ENCODE peak calls at places on chromosomes 1 and 21, in seven cellular contexts. One of them, this sample, is unnamed.

GRCh38 chr1:44250113-44250781 is 37.0 kb downstream of the DMAP1 start:
- DNase-seq in iris pigment epithelial cell: no peak
- DNase-seq in neuronal stem cell: no peak
- DNase-seq in lung microvascular endothelial cell: no peak
- DNase-seq in A549: no peak
- DNase-seq in transverse colon: no peak
- DNase-seq in AG04450: no peak
- DNase-seq in this sample: no peak

GRCh38 chr1:201279313-201279712 is 4.0 kb upstream of the PKP1 start:
- DNase-seq in A549: no peak
- DNase-seq in transverse colon: no peak
- DNase-seq in lung microvascular endothelial cell: no peak
- DNase-seq in neuronal stem cell: no peak
- DNase-seq in iris pigment epithelial cell: peak
- DNase-seq in AG04450: no peak
- DNase-seq in this sample: peak

GRCh38 chr1:85550784-85551516 is 29.6 kb upstream of the CCN1 start:
- DNase-seq in lung microvascular endothelial cell: peak
- DNase-seq in AG04450: peak
- DNase-seq in transverse colon: no peak
- DNase-seq in neuronal stem cell: no peak
- DNase-seq in A549: no peak
- DNase-seq in iris pigment epithelial cell: peak
- DNase-seq in this sample: peak

GRCh38 chr1:153212201-153212600 is 5.2 kb upstream of the PRR9 start:
- DNase-seq in A549: no peak
- DNase-seq in iris pigment epithelial cell: no peak
- DNase-seq in transverse colon: no peak
- DNase-seq in lung microvascular endothelial cell: no peak
- DNase-seq in neuronal stem cell: no peak
- DNase-seq in AG04450: no peak
- DNase-seq in this sample: no peak

GRCh38 chr1:51327386-51327785 is 3.0 kb downstream of the TTC39A start:
- DNase-seq in transverse colon: no peak
- DNase-seq in AG04450: no peak
- DNase-seq in iris pigment epithelial cell: peak
- DNase-seq in lung microvascular endothelial cell: no peak
- DNase-seq in neuronal stem cell: no peak
- DNase-seq in A549: no peak
- DNase-seq in this sample: peak

GRCh38 chr21:33844104-33844889 is 71.3 kb downstream of the ATP5PO start:
- DNase-seq in AG04450: no peak
- DNase-seq in transverse colon: no peak
- DNase-seq in A549: no peak
- DNase-seq in iris pigment epithelial cell: no peak
- DNase-seq in neuronal stem cell: peak
- DNase-seq in lung microvascular endothelial cell: no peak
- DNase-seq in this sample: peak

GRCh38 chr1:234755449-234755863 is 145.5 kb upstream of the IRF2BP2 start:
- DNase-seq in transverse colon: peak
- DNase-seq in iris pigment epithelial cell: peak
- DNase-seq in A549: no peak
- DNase-seq in lung microvascular endothelial cell: no peak
- DNase-seq in AG04450: peak
- DNase-seq in neuronal stem cell: no peak
- DNase-seq in this sample: peak

GRCh38 chr1:240070188-240070587 is 21.5 kb upstream of the FMN2 start:
- DNase-seq in A549: no peak
- DNase-seq in neuronal stem cell: no peak
- DNase-seq in iris pigment epithelial cell: no peak
- DNase-seq in AG04450: no peak
- DNase-seq in lung microvascular endothelial cell: peak
- DNase-seq in transverse colon: no peak
- DNase-seq in this sample: peak

GRCh38 chr1:90850925-90851710 is 134.0 kb upstream of the BARHL2 start:
- DNase-seq in transverse colon: peak
- DNase-seq in AG04450: peak
- DNase-seq in iris pigment epithelial cell: peak
- DNase-seq in neuronal stem cell: no peak
- DNase-seq in A549: peak
- DNase-seq in lung microvascular endothelial cell: peak
- DNase-seq in this sample: peak

GRCh38 chr1:10456079-10456478 is 6.2 kb downstream of the CORT start:
- DNase-seq in lung microvascular endothelial cell: no peak
- DNase-seq in A549: no peak
- DNase-seq in transverse colon: no peak
- DNase-seq in iris pigment epithelial cell: no peak
- DNase-seq in neuronal stem cell: no peak
- DNase-seq in AG04450: no peak
- DNase-seq in this sample: no peak